ENCODE peak calls at places on chromosomes 1 and 21, in seven cellular contexts. C is suprapubic skin, X is uterus, B is vagina, Y is lower leg skin, O is tibial nerve, J is transverse colon. R is an unnamed sample.

GRCh38 chr1:176961678-176962077 is 202.8 kb downstream of the ASTN1 start:
- DNase-seq in C (no peak), X (no peak), B (peak), Y (no peak), O (no peak), J (no peak), R (no peak)

GRCh38 chr1:160251006-160251405 is 11.3 kb downstream of the DCAF8 start:
- DNase-seq in C (no peak), X (no peak), B (no peak), Y (no peak), O (no peak), J (no peak), R (no peak)

GRCh38 chr21:17583898-17584297 is 28.8 kb downstream of the BTG3 start:
- DNase-seq in C (no peak), X (no peak), B (no peak), Y (no peak), O (no peak), J (no peak), R (no peak)

GRCh38 chr1:114154963-114155322 is 1.3 kb upstream of the SYT6 start:
- DNase-seq in C (no peak), X (no peak), B (no peak), Y (no peak), O (no peak), J (no peak), R (no peak)

GRCh38 chr1:193222079-193222615 is 35.7 kb upstream of the B3GALT2 start:
- DNase-seq in C (no peak), X (no peak), B (no peak), Y (no peak), O (no peak), J (no peak), R (no peak)

GRCh38 chr1:153633161-153633746 is 612 bp upstream of the CHTOP start:
- DNase-seq in C (no peak), X (no peak), B (no peak), Y (no peak), O (no peak), J (peak), R (peak)

GRCh38 chr1:201628490-201628889 is 89.6 kb downstream of the NAV1 start:
- DNase-seq in C (no peak), X (no peak), B (no peak), Y (no peak), O (no peak), J (no peak), R (no peak)

GRCh38 chr1:32933742-32934322 is 30.8 kb downstream of the RNF19B start:
- DNase-seq in C (no peak), X (no peak), B (no peak), Y (no peak), O (peak), J (peak), R (no peak)

GRCh38 chr1:213065800-213066199 is 14.8 kb downstream of the RPS6KC1 start:
- DNase-seq in C (no peak), X (no peak), B (no peak), Y (no peak), O (no peak), J (no peak), R (no peak)

GRCh38 chr1:84632975-84633427 is 57.3 kb downstream of the SSX2IP start:
- DNase-seq in C (no peak), X (no peak), B (no peak), Y (no peak), O (no peak), J (peak), R (peak)

GRCh38 chr1:154407021-154407865 is 2.1 kb downstream of the IL6R start:
- DNase-seq in C (no peak), X (no peak), B (no peak), Y (no peak), O (no peak), J (no peak), R (no peak)

GRCh38 chr1:170634293-170634692 is 29.6 kb upstream of the PRRX1 start:
- DNase-seq in C (no peak), X (no peak), B (no peak), Y (no peak), O (no peak), J (no peak), R (no peak)

GRCh38 chr1:109980324-109981127 is 4.0 kb upstream of the AHCYL1 start:
- DNase-seq in C (no peak), X (no peak), B (no peak), Y (no peak), O (no peak), J (peak), R (no peak)

GRCh38 chr1:211677659-211678058 is 2.2 kb upstream of the NEK2 start:
- DNase-seq in C (no peak), X (no peak), B (no peak), Y (no peak), O (no peak), J (no peak), R (no peak)

GRCh38 chr1:211680752-211681327 is 5.4 kb upstream of the NEK2 start:
- DNase-seq in C (no peak), X (peak), B (no peak), Y (peak), O (peak), J (peak), R (peak)

GRCh38 chr1:211676106-211676583 is 724 bp upstream of the NEK2 start:
- DNase-seq in C (no peak), X (no peak), B (no peak), Y (no peak), O (no peak), J (no peak), R (no peak)

DNA sequence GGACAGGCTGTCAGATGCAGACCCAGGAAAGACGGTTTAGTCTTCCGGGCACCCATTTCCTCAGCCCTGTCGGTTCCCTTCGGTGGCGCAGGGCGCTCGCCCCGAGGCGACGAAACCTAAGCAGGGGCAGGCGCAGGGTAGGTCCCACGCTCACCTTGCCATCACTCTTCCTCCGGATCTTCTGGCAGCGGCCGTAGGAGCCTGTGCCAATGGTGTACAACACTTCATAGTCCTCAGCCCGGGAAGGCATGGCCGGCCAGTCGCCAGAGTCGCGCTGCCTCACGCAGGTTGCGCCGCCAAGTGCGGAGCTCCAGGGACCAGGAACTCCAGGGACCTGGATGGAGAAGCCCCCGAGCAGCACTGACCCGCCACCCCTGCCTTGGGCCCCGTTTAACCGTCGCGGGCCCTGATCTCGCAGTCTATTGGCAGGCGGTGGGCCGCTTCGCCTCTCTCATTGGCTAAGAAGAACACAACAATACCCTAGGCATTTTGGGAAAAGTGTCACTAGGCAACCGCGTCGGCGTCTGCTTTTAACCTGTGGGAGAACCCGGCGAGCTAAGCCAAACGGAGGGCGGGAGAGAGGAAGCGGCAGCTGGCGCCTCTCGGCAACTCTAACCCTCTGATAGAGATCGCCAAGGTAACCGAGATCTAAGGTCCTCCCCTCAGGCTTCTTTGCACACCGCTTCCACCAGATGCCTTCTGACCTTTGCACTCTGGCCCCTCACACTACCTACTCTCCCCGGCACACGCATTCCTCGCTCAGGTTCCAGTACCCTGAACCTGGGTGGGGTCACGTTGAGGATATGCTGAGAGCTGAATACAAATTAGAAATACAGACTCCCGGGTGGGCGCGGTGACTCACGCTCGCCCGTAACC is at the start of gene NEK2:
- DNase-seq in C (peak), X (peak), B (no peak), Y (peak), O (peak), J (peak), R (peak)
- TF ChIP-seq POLR2A in C (no peak), X (no peak), B (no peak), Y (no peak), O (no peak), J (no peak), R (peak)

DNA sequence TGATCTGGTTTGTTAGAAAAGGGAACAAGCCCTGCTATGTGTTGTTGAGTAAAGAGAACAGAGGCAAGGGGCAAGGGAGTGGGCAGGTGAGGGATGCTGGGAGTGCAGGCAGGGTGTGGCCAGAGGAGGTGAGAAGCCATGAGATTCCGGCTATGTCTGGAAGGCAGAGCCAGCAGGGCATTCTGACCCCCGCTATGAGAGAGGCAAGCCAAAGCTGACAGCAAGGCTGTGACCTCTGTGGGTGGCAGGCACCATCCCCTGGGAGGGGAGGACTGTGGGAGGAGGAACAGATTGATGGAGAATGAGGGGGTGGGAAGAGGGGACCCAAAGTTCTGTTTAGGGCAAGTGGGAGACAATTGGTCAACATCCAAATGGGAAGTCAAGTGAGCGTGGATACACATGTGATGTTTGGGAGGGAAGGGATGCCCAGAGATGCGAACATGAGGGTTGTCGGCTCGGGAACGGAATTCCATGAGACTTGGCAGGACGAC is 19.5 kb upstream of the PADI6 start:
- DNase-seq in C (no peak), X (no peak), B (no peak), Y (no peak), O (no peak), J (no peak), R (no peak)
- TF ChIP-seq POLR2A in C (no peak), X (no peak), B (no peak), Y (no peak), O (no peak), J (no peak), R (no peak)

DNA sequence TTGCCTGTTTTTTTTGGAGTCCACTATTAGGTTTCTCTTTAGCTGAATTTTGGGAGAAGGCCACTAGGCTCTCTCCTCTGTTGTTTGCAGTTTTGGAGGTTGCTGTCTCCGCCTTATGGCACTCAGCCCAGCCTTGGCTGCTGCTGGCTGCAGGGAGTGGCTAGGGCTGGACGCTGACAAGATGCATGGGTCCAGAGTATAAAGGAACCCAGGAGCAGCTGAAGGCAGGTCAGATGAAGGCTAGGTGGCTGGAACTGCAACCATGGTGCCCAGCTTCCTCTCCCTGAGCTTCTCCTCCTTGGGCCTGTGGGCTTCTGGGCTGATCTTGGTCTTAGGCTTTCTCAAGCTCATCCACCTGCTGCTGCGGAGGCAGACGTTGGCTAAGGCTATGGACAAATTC is at the start of gene CYP4B1:
- DNase-seq in C (peak), X (peak), B (peak), Y (peak), O (peak), J (peak), R (no peak)
- TF ChIP-seq POLR2A in C (peak), X (peak), B (no peak), Y (no peak), O (peak), J (peak), R (no peak)

DNA sequence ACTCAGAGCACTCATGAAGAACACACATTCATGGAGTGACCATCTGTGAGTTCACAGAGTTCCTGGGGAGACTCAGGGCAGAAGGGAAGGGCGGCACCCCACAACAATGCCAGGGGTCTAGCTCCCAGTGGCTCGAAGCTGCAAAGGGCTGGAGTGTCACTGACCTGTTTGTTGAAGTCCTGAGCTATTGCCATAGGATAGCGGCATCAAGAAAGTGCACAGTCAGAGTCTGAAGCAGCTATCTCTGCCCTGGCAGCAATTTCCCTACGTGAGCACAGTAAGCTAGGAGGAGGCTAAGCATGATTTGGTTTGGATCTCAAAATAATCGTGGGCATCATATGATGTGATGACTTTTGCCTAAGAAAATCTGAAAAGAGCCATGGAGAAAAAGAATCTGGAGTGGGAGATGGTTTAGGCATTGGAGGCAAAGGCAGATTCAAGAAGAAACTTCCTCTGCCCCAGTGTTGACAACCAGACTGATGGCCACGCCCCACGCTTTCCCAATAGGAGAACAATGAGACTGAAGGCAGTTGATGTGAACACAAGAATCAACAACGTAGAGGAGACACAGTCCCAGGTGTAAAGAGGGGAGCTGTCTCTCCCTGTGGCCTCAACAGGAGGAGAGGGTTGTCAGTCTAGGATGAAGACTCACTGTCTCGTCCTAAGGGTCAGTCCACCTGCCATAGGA is 100.0 kb upstream of the SLC25A33 start:
- DNase-seq in C (peak), X (no peak), B (no peak), Y (peak), O (peak), J (peak), R (no peak)
- TF ChIP-seq POLR2A in C (no peak), X (no peak), B (no peak), Y (no peak), O (no peak), J (no peak), R (no peak)

DNA sequence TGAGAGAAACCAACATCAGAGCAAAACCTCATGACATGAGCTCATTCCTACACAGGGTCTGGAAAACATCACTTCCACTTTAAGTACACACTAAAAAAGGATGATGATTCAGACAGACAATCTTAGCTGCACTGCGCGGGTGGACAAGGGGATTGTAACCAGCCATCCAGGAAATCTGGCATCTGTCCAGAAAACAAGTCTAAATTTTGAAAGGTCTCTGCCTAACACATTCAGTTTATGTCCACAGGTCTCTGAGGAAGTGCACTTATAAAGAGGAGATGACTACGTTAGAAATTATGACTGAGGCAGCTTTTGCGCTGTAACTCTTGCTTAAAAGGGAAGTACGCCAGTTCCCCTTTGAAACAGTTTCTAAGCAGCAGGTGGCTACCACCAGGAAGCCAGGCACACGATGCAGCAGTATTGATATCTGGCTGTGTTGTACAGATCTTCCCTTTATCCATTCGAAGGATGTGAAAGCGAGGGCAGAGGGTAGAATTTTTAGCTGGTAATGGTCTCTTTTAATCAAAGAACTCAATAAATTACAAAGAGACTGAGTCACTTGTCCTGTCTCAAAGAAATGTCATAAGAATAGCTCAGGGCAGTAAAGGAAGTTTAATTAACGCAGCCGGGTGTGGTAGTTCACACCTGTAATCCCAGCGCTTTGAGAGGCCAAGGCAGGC is 128.0 kb downstream of the SETD4 start:
- DNase-seq in C (no peak), X (peak), B (no peak), Y (peak), O (peak), J (peak), R (peak)
- TF ChIP-seq POLR2A in C (no peak), X (no peak), B (no peak), Y (no peak), O (no peak), J (no peak), R (no peak)

GRCh38 chr1:77220687-77221463 is 1.6 kb upstream of the PIGK start:
- DNase-seq in C (no peak), X (no peak), B (no peak), Y (no peak), O (no peak), J (no peak), R (no peak)

GRCh38 chr1:77222496-77222895 is 3.3 kb upstream of the PIGK start:
- DNase-seq in C (no peak), X (no peak), B (no peak), Y (no peak), O (no peak), J (no peak), R (no peak)

GRCh38 chr1:77218477-77219165 is 609 bp downstream of the PIGK start:
- DNase-seq in C (no peak), X (no peak), B (no peak), Y (no peak), O (no peak), J (no peak), R (no peak)

DNA sequence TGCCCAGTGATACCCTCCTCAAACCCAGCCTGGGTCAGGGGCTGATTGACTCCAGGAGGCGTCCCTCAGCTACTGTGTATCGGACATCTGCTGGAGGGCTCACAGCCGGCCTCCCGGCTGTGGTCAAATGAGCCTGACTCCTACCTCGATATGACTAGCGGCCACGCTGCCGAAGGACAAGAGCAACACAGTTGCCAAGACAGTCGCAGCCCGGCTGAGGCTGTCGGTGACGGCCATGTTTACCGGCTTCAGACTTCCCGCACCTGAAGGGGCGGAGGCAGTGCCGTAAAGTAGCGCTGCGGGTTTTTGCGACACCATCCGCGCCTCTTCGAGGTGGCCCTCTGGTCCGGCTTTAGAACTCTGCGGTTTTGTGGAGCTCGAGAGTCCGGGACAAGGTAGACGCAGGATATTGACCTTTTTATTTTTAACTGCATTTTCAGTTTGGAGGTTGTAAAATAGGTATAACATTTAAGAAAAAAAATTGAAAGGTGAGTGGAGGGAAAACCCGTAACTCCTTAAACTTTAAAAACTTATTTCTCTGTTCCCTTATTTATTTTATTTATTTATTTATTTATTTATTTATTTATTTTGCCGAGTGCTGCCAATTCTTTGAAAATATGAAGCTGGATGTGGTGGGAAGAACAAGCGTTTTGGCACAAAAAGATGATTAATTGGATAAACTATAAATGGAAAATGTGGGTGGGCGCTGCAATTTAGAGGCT is at the start of gene PIGK:
- DNase-seq in C (peak), X (peak), B (no peak), Y (peak), O (peak), J (peak), R (peak)
- TF ChIP-seq POLR2A in C (no peak), X (no peak), B (no peak), Y (no peak), O (no peak), J (no peak), R (peak)

GRCh38 chr1:147084273-147085096 is 87.8 kb downstream of the PRKAB2 start:
- DNase-seq in C (peak), X (peak), B (no peak), Y (peak), O (peak), J (peak), R (peak)
- TF ChIP-seq POLR2A in C (peak), X (no peak), B (no peak), Y (no peak), O (peak), J (peak), R (peak)

GRCh38 chr1:41776896-41777431 is 141.8 kb downstream of the HIVEP3 start:
- DNase-seq in C (no peak), X (no peak), B (no peak), Y (no peak), O (no peak), J (no peak), R (no peak)
- TF ChIP-seq POLR2A in C (no peak), X (no peak), B (no peak), Y (no peak), O (no peak), J (no peak), R (no peak)

DNA sequence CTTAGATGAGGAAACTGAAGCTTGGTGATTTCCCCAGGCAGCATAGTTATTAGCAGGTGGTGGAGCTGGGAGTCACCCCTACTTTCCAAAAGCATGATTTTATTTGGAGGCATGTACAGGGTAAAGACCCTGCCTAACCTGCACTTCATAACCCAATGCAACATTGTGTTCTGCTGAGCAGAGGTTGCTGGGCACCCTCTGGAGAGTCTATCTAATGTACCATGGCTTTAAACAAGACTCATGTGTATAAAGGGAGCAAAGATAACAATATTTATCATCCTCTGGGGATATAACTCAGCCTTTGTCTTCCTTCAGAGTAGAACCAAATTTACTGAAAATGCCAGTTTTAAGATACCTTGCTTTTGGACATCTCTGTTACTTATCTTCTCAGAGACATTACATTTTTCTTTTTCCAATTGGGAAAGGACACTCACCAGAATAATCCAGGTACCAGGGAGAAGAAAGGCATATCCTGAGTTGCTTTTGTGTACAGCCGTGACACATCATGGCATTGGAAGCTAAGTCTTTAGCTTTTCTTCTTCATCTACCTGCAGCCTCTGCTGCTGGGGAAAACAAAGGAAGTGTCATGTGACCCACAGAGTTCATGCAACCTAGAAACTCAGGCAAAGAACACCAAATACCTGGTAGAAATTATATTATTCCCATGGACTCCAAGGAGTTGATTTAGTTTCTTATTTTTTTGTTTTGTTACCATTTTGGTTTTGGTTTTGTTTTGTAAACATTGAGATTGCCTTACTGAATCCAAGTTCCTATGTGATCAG is 39.6 kb downstream of the ELAVL4 start:
- DNase-seq in C (no peak), X (no peak), B (no peak), Y (no peak), O (no peak), J (no peak), R (no peak)
- TF ChIP-seq POLR2A in C (no peak), X (no peak), B (no peak), Y (no peak), O (no peak), J (no peak), R (no peak)